ENCODE peak calls at places on chromosomes 12 and 14, in four cellular contexts. B, D, W and Y are unnamed samples.

GRCh38 chr12:50257226-50258166 is 25.8 kb downstream of the LIMA1 start:
- DNase-seq in W (no peak), B (no peak), D (no peak), Y (peak)

GRCh38 chr12:121893901-121894540 is 5.4 kb downstream of the PSMD9 start:
- DNase-seq in D (no peak), W (no peak), B (peak), Y (peak)

GRCh38 chr14:61140872-61141271 is 140.3 kb downstream of the TMEM30B start:
- DNase-seq in D (no peak), W (no peak), B (no peak), Y (no peak)

GRCh38 chr12:4069046-4070010 is 196.1 kb upstream of the PARP11 start:
- DNase-seq in W (no peak), B (no peak), D (no peak), Y (no peak)

GRCh38 chr14:20278414-20278813 is 27.3 kb downstream of the TTC5 start:
- DNase-seq in D (no peak), B (no peak), W (no peak), Y (no peak)

GRCh38 chr14:73726025-73726961 is 12.1 kb upstream of the PNMA1 start:
- DNase-seq in W (peak), B (no peak), D (no peak), Y (no peak)

GRCh38 chr14:22627506-22628263 is 16.5 kb downstream of the OR6J1 start:
- DNase-seq in D (no peak), B (no peak), W (no peak), Y (peak)

GRCh38 chr12:2190896-2191533 is 138.2 kb downstream of the CACNA1C start:
- DNase-seq in D (no peak), W (no peak), B (no peak), Y (no peak)

GRCh38 chr14:54650331-54651017 is 83.5 kb downstream of the SAMD4A start:
- DNase-seq in W (no peak), B (peak), D (peak), Y (no peak)

GRCh38 chr12:111170559-111170958 is 198.3 kb downstream of the PHETA1 start:
- DNase-seq in W (no peak), D (no peak), B (no peak), Y (no peak)

GRCh38 chr14:51818748-51819386 is 41.5 kb upstream of the GNG2 start:
- DNase-seq in B (no peak), W (no peak), D (no peak), Y (no peak)

GRCh38 chr12:34302131-34302885 is 280.0 kb downstream of the ALG10 start:
- DNase-seq in W (no peak), D (no peak), B (no peak), Y (no peak)

GRCh38 chr14:36604757-36605505 is 22.5 kb upstream of the NKX2-8 start:
- DNase-seq in W (peak), D (peak), B (peak), Y (peak)

GRCh38 chr14:92022036-92022435 is 17.8 kb downstream of the TRIP11 start:
- DNase-seq in W (no peak), B (no peak), D (no peak), Y (no peak)

GRCh38 chr14:30681752-30682355 is 59.7 kb downstream of the SCFD1 start:
- DNase-seq in W (no peak), B (peak), D (no peak), Y (no peak)

GRCh38 chr14:104100171-104101085 is 14.9 kb downstream of the ASPG start:
- DNase-seq in B (no peak), W (no peak), D (peak), Y (no peak)

GRCh38 chr12:19042196-19042595 is 87.3 kb upstream of the PLEKHA5 start:
- DNase-seq in D (no peak), W (no peak), B (no peak), Y (no peak)
- TF ChIP-seq CTCF in D (no peak), W (no peak), B (no peak), Y (no peak)

GRCh38 chr12:25054783-25055144 is 105.9 kb upstream of the BCAT1 start:
- DNase-seq in B (no peak), D (no peak), W (no peak), Y (no peak)
- TF ChIP-seq POLR2AphosphoS5 in B (no peak), D (no peak), W (no peak), Y (no peak)

GRCh38 chr14:100160534-100160916 is 1.1 kb upstream of the DEGS2 start:
- DNase-seq in D (no peak), B (no peak), W (no peak), Y (no peak)

GRCh38 chr14:100164808-100165207 is 5.4 kb upstream of the DEGS2 start:
- DNase-seq in B (no peak), W (no peak), D (no peak), Y (no peak)

GRCh38 chr14:100165825-100166520 is 6.5 kb upstream of the DEGS2 start:
- DNase-seq in D (no peak), B (no peak), W (peak), Y (no peak)

GRCh38 chr14:100168515-100168914 is 9.1 kb upstream of the DEGS2 start:
- DNase-seq in D (no peak), W (peak), B (no peak), Y (no peak)

DNA sequence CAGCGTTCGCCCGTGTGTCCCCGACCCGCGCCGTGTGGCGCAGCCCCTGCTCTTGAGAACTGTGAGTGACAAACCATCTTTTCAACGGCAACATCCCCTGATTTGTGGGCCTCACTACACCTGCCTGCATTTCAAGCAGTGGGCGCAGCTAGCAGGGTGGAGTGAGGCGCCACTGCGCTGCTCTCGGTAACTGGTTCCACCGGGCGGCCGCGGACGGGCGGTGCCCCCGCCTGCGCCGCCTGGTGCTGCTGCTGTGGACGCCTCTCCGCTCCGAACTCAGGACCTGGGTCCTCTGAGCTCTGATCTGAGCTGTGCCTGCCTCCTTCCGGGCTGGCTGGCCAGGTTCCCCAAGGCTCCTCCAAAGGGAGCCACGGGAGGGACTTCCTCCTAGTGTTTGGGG is 5.9 kb upstream of the DEGS2 start:
- DNase-seq in W (no peak), D (peak), B (no peak), Y (peak)
- TF ChIP-seq CTCF in W (no peak), D (peak), B (no peak), Y (peak)

DNA sequence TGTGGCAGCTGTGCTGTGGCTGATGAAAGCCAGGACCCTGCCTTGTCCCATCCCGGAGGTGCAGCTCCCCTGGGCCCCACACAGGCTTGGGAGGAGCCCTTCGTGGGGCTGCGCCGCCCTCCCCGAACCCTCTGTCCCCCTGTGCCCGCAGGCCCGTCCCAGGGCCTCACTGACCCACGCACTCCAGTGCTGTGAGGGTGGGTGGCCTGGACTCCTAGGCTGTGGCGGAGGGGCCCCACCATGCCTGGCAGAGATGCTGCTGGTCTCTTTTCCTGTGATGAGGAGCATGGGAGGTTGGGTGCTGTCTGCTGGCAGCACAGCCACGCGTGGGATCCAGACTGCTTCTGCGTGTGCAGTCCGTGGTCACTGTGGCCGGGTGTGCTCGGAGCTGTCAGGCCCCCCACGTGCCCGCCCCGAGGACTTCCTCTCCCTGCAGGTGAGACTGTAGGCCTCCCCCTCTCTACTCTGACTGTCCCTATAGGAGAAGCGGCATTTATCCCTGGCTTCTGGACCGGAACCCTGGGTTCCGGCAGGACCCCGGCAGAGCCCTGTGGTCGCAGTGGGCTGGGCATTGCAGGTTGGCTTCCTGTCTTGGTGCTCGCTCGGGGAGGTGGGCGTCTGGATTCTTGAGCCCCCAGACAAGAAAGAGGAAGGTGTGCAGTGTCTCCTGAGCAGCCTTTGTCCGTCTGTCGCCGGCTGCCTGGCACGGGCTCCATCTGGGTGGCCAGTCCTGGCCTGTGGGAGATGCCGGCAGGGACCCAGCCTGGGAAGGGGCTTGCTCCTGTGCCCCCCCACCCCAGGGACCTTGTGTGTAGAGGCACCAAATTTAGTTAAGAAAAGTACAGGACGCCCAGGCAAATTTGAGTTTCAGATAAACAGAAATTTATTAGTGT is 2.3 kb downstream of the MTA1 start:
- DNase-seq in B (no peak), D (no peak), W (no peak), Y (no peak)
- TF ChIP-seq POLR2AphosphoS5 in B (no peak), D (no peak), W (no peak), Y (no peak)

GRCh38 chr12:48956279-48957140 is 777 bp downstream of the ARF3 start:
- DNase-seq in D (peak), W (peak), B (peak), Y (peak)

GRCh38 chr12:48958049-48958388 is 732 bp upstream of the ARF3 start:
- DNase-seq in W (no peak), D (no peak), B (no peak), Y (no peak)

GRCh38 chr12:48954781-48955501 is 2.3 kb downstream of the ARF3 start:
- DNase-seq in B (no peak), D (no peak), W (no peak), Y (no peak)

GRCh38 chr12:48954061-48954460 is 3.2 kb downstream of the ARF3 start:
- DNase-seq in W (no peak), B (no peak), D (no peak), Y (no peak)

GRCh38 chr12:48957141-48958048 is at the start of gene ARF3:
- DNase-seq in B (peak), W (peak), D (peak), Y (peak)
- TF ChIP-seq CTCF in B (peak), W (no peak), D (no peak), Y (no peak)

GRCh38 chr12:93802293-93802692 is 125.1 kb downstream of the CRADD start:
- DNase-seq in B (no peak), W (no peak), D (no peak), Y (no peak)

GRCh38 chr12:93805736-93806141 is 128.6 kb downstream of the CRADD start:
- DNase-seq in B (no peak), W (no peak), D (no peak), Y (no peak)

GRCh38 chr12:93802698-93803097 is 125.5 kb downstream of the CRADD start:
- DNase-seq in D (no peak), B (no peak), W (no peak), Y (no peak)

GRCh38 chr12:93804392-93805179 is 127.4 kb downstream of the CRADD start:
- DNase-seq in B (no peak), D (no peak), W (no peak), Y (no peak)

DNA sequence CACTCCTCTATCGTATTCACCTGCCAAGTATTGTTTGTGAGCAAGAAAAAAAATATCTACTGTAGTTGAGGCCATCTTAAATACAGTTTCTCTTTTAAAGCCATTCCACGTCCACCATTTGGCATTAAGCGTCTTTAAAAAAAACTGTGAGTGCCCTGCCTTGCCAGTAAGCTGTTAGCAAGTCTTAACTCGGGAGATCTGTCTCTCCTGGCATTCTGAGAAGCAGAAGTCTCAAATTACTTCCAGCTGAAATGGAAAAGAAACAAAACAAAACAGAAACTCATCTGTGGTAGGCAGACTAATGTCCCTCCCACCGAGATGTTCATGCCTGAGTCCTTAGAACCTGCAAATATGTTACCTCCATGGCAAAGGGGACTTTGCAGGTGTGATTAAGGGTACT is 126.2 kb downstream of the CRADD start:
- DNase-seq in B (no peak), D (no peak), W (no peak), Y (peak)
- TF ChIP-seq POLR2AphosphoS5 in B (no peak), D (no peak), W (no peak), Y (peak)

GRCh38 chr12:92408072-92408900 is 262.6 kb upstream of the BTG1 start:
- DNase-seq in W (peak), B (peak), D (peak), Y (peak)
- TF ChIP-seq CTCF in W (peak), B (peak), D (peak), Y (no peak)